ENCODE peak calls at places on chromosomes 1 and 21, in five cellular contexts. Q, J, F, X and D are unnamed samples. For H3K4me1, the result is how much of the 10 kb centered on the place peaks cover.

GRCh38 chr1:236486315-236486714 is 37.5 kb upstream of the LGALS8 start:
- DNase-seq in Q (no peak), J (no peak), F (no peak), X (no peak), D (no peak)

GRCh38 chr1:51666463-51666862 is 49.6 kb downstream of the OSBPL9 start:
- DNase-seq in Q (no peak), J (no peak), F (no peak), X (no peak), D (no peak)

GRCh38 chr1:103256490-103256889 is 148.2 kb upstream of the COL11A1 start:
- DNase-seq in Q (no peak), J (no peak), F (no peak), X (no peak), D (no peak)

GRCh38 chr1:87155648-87156047 is 173.0 kb upstream of the LMO4 start:
- DNase-seq in Q (no peak), J (no peak), F (no peak), X (no peak), D (no peak)

GRCh38 chr1:75625795-75626194 is 14.9 kb upstream of the SLC44A5 start:
- DNase-seq in Q (no peak), J (no peak), F (no peak), X (no peak), D (no peak)

GRCh38 chr1:228765543-228765942 is 30.3 kb downstream of the RHOU start:
- DNase-seq in Q (no peak), J (no peak), F (peak), X (no peak), D (no peak)

GRCh38 chr1:66046415-66046814 is 253.7 kb downstream of the PDE4B start:
- DNase-seq in Q (no peak), J (no peak), F (no peak), X (no peak), D (no peak)

GRCh38 chr21:35843911-35844667 is 216.2 kb downstream of the SETD4 start:
- DNase-seq in Q (no peak), J (no peak), F (no peak), X (no peak), D (no peak)

GRCh38 chr1:173164686-173165085 is 42.4 kb downstream of the TNFSF4 start:
- DNase-seq in Q (no peak), J (no peak), F (no peak), X (no peak), D (no peak)

GRCh38 chr1:15852036-15852827 is 4.7 kb downstream of the SPEN start:
- DNase-seq in Q (no peak), J (no peak), F (no peak), X (peak), D (no peak)

GRCh38 chr21:38760017-38760761 is 45.5 kb upstream of the ETS2 start:
- DNase-seq in Q (no peak), J (no peak), F (no peak), X (no peak), D (no peak)

GRCh38 chr1:241408170-241408569 is 51.2 kb upstream of the RGS7 start:
- DNase-seq in Q (no peak), J (no peak), F (no peak), X (peak), D (no peak)

GRCh38 chr1:192580351-192580962 is 4.9 kb downstream of the RGS1 start:
- DNase-seq in Q (no peak), J (no peak), F (peak), X (peak), D (no peak)

GRCh38 chr1:78145105-78145580 is 99.4 kb downstream of the GIPC2 start:
- DNase-seq in Q (peak), J (peak), F (peak), X (peak), D (no peak)

GRCh38 chr1:92975551-92976232 is 14.4 kb upstream of the DIPK1A start:
- DNase-seq in Q (no peak), J (no peak), F (peak), X (no peak), D (no peak)

GRCh38 chr1:180935326-180936109 is 22.8 kb downstream of the KIAA1614 start:
- DNase-seq in Q (peak), J (no peak), F (peak), X (no peak), D (no peak)

GRCh38 chr1:197783510-197783948 is 8.2 kb upstream of the DENND1B start:
- DNase-seq in Q (no peak), J (no peak), F (peak), X (peak), D (no peak)

GRCh38 chr1:12315126-12315525 is 85.3 kb downstream of the VPS13D start:
- DNase-seq in Q (no peak), J (no peak), F (no peak), X (no peak), D (no peak)

GRCh38 chr1:151639466-151639865 is 27.6 kb downstream of the SNX27 start:
- DNase-seq in Q (no peak), J (no peak), F (no peak), X (peak), D (no peak)

GRCh38 chr1:241767737-241768136 is 80.3 kb upstream of the EXO1 start:
- DNase-seq in Q (no peak), J (no peak), F (no peak), X (no peak), D (no peak)

GRCh38 chr1:3909615-3910014 is 9.5 kb upstream of the C1orf174 start:
- DNase-seq in Q (no peak), J (no peak), F (no peak), X (no peak), D (no peak)

GRCh38 chr1:10399487-10399917 is 638 bp downstream of the PGD start:
- DNase-seq in Q (no peak), J (peak), F (no peak), X (peak), D (no peak)

GRCh38 chr1:231806623-231807470 is 180.3 kb downstream of the DISC1 start:
- DNase-seq in Q (peak), J (peak), F (peak), X (peak), D (no peak)

GRCh38 chr1:95370671-95370992 is 136.6 kb downstream of the RWDD3 start:
- DNase-seq in Q (no peak), J (no peak), F (no peak), X (no peak), D (no peak)

GRCh38 chr1:43507296-43508295 is 23.1 kb upstream of the PTPRF start:
- DNase-seq in Q (no peak), J (no peak), F (no peak), X (no peak), D (peak)

GRCh38 chr1:177278626-177279390 is 108.0 kb downstream of the BRINP2 start:
- DNase-seq in Q (no peak), J (no peak), F (no peak), X (no peak), D (peak)

GRCh38 chr1:172460901-172461315 is 17.0 kb upstream of the PIGC start:
- DNase-seq in Q (no peak), J (no peak), F (no peak), X (peak), D (no peak)

DNA sequence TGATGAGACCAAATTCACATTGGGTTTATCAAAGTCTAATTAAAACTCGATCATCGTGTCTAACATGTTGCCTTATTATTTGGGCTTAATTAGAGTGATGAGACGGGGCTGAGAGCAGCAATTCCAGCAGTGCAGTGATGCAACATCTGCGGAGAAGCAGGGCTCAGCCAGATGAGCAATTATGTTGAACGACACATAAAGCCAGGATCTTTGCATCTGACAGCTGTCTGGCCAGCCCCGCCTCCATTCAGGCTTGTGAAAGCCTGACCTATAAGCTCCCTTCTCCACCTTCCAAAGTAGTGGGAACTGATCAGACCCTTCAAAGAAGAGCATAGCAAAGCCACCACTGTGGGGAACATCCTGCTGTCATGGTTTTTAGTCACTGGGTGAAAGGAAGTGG is 109.8 kb downstream of the C1orf94 start:
- DNase-seq in Q (no peak), J (no peak), F (no peak), X (no peak), D (peak)
- TF ChIP-seq POLR2AphosphoS5 in Q (no peak), J (no peak), F (no peak), X (no peak), D (no peak)

GRCh38 chr1:9305216-9305615 is 12.5 kb downstream of the SPSB1 start:
- DNase-seq in Q (no peak), J (no peak), F (no peak), X (no peak), D (no peak)
- H3K4me1 ChIP-seq in Q (under half), J (half or more), F (under half), X (under half), D (half or more)

DNA sequence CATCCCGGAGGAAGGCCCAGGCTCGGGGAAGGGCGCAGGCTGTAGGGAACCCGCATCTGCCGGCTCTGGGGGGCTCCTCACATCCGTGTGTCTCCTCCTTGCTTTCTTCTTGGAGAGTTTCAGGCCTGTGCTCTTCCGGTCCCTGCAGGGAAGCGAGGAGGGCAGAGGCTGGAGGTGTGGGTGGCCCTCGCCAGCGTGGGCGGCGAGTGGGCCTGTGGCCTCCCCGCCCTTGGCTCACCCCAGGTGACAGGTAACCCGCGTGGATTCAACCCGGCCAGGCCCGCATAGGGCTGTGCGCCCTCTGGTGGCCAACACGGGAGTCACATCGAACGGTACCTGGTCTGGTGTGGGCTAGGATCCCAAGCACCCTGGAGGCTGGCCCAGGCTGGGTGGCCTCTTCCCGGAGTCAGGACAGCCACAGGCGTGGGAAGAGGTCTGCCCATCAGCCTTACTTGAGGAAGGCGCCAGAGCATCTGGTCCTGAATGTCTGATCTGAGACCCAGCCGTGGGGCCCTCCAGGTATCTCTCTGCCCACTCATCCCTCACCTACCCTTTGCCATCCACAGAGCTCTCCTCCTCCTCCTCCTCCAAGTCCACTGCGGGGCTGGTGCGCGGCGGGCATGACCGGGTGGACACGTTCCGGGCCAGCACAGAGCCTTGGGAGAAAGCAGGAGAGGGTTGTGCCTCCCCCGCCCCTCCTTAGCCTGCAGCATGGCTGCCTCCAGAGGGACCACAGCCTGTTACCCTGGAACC is 9.6 kb upstream of the TNFRSF25 start:
- DNase-seq in Q (peak), J (no peak), F (peak), X (no peak), D (no peak)
- TF ChIP-seq POLR2AphosphoS5 in Q (no peak), J (no peak), F (no peak), X (no peak), D (no peak)

GRCh38 chr1:221473392-221473791 is 268.5 kb downstream of the DUSP10 start:
- DNase-seq in Q (no peak), J (no peak), F (no peak), X (no peak), D (no peak)
- H3K4me1 ChIP-seq in Q (under half), J (under half), F (under half), X (under half), D (under half)

GRCh38 chr1:22652457-22652856 is 579 bp upstream of the C1QB start:
- DNase-seq in Q (no peak), J (no peak), F (no peak), X (no peak), D (no peak)
- TF ChIP-seq POLR2AphosphoS5 in Q (no peak), J (no peak), F (no peak), X (no peak), D (no peak)